ENCODE peak calls at places on chromosomes 3 and 15, in four cellular contexts. T is HepG2, Y is H1, X is GM12878. Z is an unnamed sample.

GRCh38 chr3:18657858-18658820 is 233.0 kb upstream of the SATB1 start:
- DNase-seq in T (no peak), Y (no peak), X (no peak), Z (no peak)

GRCh38 chr15:82698711-82699345 is 10.8 kb downstream of the AP3B2 start:
- DNase-seq in T (no peak), Y (no peak), X (no peak), Z (no peak)

GRCh38 chr3:194283218-194284006 is 67.7 kb downstream of the CPN2 start:
- DNase-seq in T (no peak), Y (no peak), X (no peak), Z (no peak)

GRCh38 chr3:13073042-13073906 is at the start of gene IQSEC1:
- DNase-seq in T (no peak), Y (no peak), X (no peak), Z (peak)

GRCh38 chr3:190217081-190217480 is 96.4 kb upstream of the P3H2 start:
- DNase-seq in T (no peak), Y (no peak), X (no peak), Z (no peak)

GRCh38 chr3:134326126-134326525 is 48.1 kb downstream of the AMOTL2 start:
- DNase-seq in T (no peak), Y (no peak), X (no peak), Z (no peak)

GRCh38 chr15:90603893-90604292 is 74.2 kb downstream of the CRTC3 start:
- DNase-seq in T (no peak), Y (no peak), X (no peak), Z (no peak)

GRCh38 chr3:4738737-4739274 is 240.4 kb upstream of the BHLHE40 start:
- DNase-seq in T (no peak), Y (no peak), X (no peak), Z (no peak)

GRCh38 chr3:62169871-62170660 is 203.3 kb downstream of the FEZF2 start:
- DNase-seq in T (no peak), Y (no peak), X (no peak), Z (no peak)

GRCh38 chr3:99012051-99012450 is 110.6 kb upstream of the DCBLD2 start:
- DNase-seq in T (no peak), Y (no peak), X (peak), Z (no peak)

GRCh38 chr3:171317133-171317532 is 143.1 kb downstream of the TNIK start:
- DNase-seq in T (no peak), Y (no peak), X (no peak), Z (no peak)

GRCh38 chr3:129626744-129627349 is 20.4 kb upstream of the PLXND1 start:
- DNase-seq in T (peak), Y (peak), X (no peak), Z (no peak)

GRCh38 chr3:4078903-4079302 is 224.3 kb upstream of the SETMAR start:
- DNase-seq in T (no peak), Y (no peak), X (no peak), Z (no peak)

GRCh38 chr15:51234181-51234927 is 104.0 kb downstream of the CYP19A1 start:
- DNase-seq in T (no peak), Y (no peak), X (no peak), Z (no peak)

GRCh38 chr3:46932455-46933225 is 43.9 kb downstream of the CCDC12 start:
- DNase-seq in T (no peak), Y (no peak), X (no peak), Z (no peak)

GRCh38 chr15:74432968-74433591 is 678 bp downstream of the SEMA7A start:
- DNase-seq in T (no peak), Y (no peak), X (no peak), Z (no peak)

GRCh38 chr3:31439888-31440287 is 92.8 kb upstream of the STT3B start:
- DNase-seq in T (no peak), Y (no peak), X (no peak), Z (no peak)

GRCh38 chr3:127027061-127027735 is 44.3 kb downstream of the PLXNA1 start:
- DNase-seq in T (no peak), Y (no peak), X (no peak), Z (no peak)

GRCh38 chr15:69854521-69855171 is 243.1 kb downstream of the TLE3 start:
- DNase-seq in T (no peak), Y (no peak), X (no peak), Z (no peak)

GRCh38 chr3:172087827-172088580 is 48.6 kb downstream of the FNDC3B start:
- DNase-seq in T (no peak), Y (no peak), X (peak), Z (no peak)

GRCh38 chr15:90814193-90814811 is 54.1 kb upstream of the FURIN start:
- DNase-seq in T (no peak), Y (no peak), X (no peak), Z (no peak)

GRCh38 chr3:120057626-120058025 is 36.6 kb downstream of the GSK3B start:
- DNase-seq in T (no peak), Y (no peak), X (no peak), Z (no peak)

GRCh38 chr3:109265300-109265699 is 51.0 kb downstream of the DPPA2 start:
- DNase-seq in T (no peak), Y (no peak), X (no peak), Z (no peak)

GRCh38 chr3:120451670-120452220 is 953 bp upstream of the FSTL1 start:
- DNase-seq in T (no peak), Y (no peak), X (no peak), Z (no peak)

GRCh38 chr3:99875573-99875924 is 57.9 kb downstream of the CMSS1 start:
- DNase-seq in T (peak), Y (no peak), X (no peak), Z (no peak)

GRCh38 chr15:66943456-66944095 is 121.8 kb upstream of the SMAD3 start:
- DNase-seq in T (peak), Y (no peak), X (no peak), Z (no peak)

GRCh38 chr3:24288538-24289236 is 206.0 kb downstream of the THRB start:
- DNase-seq in T (no peak), Y (no peak), X (no peak), Z (no peak)

GRCh38 chr3:59809750-59810444 is 760.1 kb upstream of the CFAP20DC start:
- DNase-seq in T (no peak), Y (no peak), X (no peak), Z (peak)

GRCh38 chr3:145124886-145125285 is 1036.1 kb downstream of the PLOD2 start:
- DNase-seq in T (no peak), Y (no peak), X (no peak), Z (no peak)

GRCh38 chr3:180808823-180809575 is 103.5 kb upstream of the FXR1 start:
- DNase-seq in T (no peak), Y (no peak), X (no peak), Z (no peak)

GRCh38 chr15:40337597-40337996 is 3.1 kb downstream of the CCDC9B start:
- DNase-seq in T (no peak), Y (no peak), X (no peak), Z (no peak)

GRCh38 chr3:139318826-139319225 is 25.0 kb upstream of the MRPS22 start:
- DNase-seq in T (no peak), Y (no peak), X (no peak), Z (no peak)

GRCh38 chr15:48565560-48566482 is 79.7 kb downstream of the FBN1 start:
- DNase-seq in T (no peak), Y (no peak), X (no peak), Z (no peak)

GRCh38 chr3:37537914-37538691 is 323.6 kb upstream of the CTDSPL start:
- DNase-seq in T (no peak), Y (no peak), X (no peak), Z (no peak)

GRCh38 chr3:105162448-105162847 is 204.3 kb upstream of the ALCAM start:
- DNase-seq in T (no peak), Y (no peak), X (no peak), Z (no peak)

GRCh38 chr3:33791477-33792166 is 6.8 kb upstream of the PDCD6IP start:
- DNase-seq in T (peak), Y (no peak), X (no peak), Z (no peak)

GRCh38 chr3:71488391-71488809 is 95.1 kb downstream of the FOXP1 start:
- DNase-seq in T (no peak), Y (no peak), X (no peak), Z (no peak)

GRCh38 chr3:44845528-44846520 is 15.9 kb upstream of the TMEM42 start:
- DNase-seq in T (no peak), Y (no peak), X (no peak), Z (no peak)

GRCh38 chr3:95272791-95273190 is 1209.9 kb downstream of the NSUN3 start:
- DNase-seq in T (no peak), Y (no peak), X (no peak), Z (no peak)

DNA sequence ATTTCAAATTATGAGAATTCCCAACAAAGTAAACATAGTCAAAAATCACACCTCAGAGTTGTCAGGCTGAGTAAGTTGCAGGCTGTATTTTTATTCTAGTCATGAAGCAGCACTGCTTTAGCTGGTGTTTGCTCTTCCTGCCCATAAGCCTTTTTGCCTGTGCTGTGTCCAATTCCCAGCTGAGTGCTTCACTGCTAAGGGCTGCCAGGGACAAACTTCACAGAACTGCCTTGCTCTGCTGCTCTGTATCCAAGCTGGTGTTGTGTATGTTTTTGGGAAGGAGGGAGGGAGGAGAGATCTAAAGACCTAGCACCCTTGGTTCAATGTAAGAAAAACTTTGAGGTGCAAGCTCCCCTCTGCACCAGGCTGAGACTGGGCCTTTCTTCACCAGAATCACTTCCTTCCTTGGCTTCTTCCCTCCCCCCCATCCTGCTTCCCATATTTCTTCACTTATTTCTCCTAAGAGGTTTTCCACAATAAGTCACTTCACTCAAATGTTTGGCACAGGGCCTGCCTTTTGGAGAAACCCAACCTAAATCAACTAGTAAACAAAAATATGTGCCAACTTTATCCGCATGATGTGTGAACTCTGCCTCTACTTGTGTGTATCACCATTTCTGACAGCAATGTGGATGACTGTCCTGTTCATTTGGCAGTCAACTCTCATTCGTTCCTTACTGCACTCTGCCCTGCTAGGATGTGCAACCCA is 156.1 kb downstream of the TBL1XR1 start:
- DNase-seq in T (no peak), Y (no peak), X (no peak), Z (no peak)
- TF ChIP-seq SUZ12 in T (no peak), Y (no peak), X (no peak), Z (no peak)

DNA sequence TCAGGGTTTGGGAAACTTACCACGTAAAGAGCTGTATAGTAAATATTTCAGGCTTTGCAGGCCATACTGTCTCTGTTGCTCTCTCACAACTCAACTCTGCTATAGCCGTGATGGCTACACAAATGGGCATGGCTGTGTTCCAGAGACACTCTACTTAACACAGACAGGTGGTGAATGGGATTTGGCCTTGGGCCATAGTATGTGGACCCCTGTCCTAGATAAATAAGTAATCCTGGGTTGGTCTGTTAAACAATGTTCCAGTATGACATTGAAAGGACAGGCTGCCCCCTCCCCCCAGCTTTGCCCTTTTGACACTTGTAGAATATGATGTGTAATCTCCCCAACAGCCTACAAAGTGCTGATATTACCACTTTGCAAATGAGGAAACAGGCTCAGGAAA is 38.3 kb downstream of the SLCO3A1 start:
- DNase-seq in T (no peak), Y (no peak), X (no peak), Z (no peak)
- TF ChIP-seq SUZ12 in T (no peak), Y (no peak), X (no peak), Z (no peak)

DNA sequence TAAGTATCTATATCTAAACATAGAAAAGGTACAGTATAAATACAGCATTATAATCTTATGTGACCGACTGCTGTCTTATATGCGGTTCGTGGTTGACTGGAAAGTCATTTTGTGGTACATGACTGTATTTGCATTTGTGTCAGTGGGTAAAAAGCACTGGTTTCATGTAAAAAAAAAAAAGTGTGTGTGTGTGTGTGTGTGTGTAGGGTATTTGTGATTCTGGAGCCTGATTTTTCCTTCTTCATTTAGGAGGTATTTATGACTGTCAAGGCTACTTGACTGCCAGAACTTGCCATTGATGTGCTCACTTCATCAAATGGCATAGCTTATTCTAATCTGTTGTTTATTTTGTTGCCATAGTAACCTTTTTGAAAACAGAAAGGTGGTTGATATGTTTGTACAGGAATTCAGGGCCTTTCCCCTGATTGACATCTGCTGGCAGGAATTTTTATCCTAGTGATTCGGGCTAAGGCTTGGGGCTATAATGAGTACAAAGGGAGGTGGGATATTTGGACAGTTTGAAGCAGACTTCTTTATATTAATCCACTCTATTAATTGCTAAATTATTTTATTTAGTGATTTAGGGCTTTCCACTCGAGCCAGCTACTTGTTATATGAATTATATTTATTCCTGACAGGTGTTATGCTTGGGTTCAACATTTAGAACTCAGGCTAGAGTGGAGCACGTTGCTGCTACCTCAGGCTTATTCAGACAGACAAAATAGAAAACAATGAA is 63.4 kb downstream of the AKAP13 start:
- DNase-seq in T (peak), Y (no peak), X (peak), Z (peak)
- TF ChIP-seq SUZ12 in T (no peak), Y (no peak), X (no peak), Z (no peak)

DNA sequence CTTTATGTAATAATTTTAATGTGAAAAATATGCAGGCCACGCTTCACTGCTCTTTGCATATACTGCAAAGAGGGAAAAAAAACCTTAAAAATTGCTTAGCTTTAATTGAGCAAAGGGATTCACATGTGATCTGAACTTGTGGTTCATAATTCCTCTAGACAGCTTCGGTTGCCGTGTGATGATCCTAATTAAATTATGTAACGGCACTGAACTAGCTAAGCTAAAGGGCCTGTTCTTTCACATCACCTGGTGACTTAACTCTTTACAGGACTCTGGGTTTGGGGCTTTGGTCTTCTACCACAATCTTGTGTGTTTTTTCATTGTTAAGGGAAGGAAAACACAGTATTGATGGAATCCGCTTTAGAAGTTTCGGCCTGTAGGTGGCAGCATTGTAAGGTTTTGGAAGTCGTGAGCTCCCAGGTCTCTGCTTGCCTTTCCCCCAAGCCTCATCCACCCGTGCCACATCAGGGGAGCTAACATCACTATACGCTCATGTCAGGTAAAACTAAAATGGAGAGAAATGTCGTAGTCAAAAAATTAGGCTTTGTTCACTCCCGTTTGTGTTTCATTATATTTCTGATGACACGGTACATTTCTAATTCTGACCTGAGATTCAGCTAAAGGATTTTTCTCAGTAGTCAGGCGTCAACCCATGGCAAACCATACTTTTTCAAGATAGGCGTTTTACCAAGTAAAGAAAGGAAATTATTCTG is 205.6 kb upstream of the DPH6 start:
- DNase-seq in T (peak), Y (peak), X (peak), Z (peak)
- TF ChIP-seq SUZ12 in T (no peak), Y (no peak), X (no peak), Z (no peak)

DNA sequence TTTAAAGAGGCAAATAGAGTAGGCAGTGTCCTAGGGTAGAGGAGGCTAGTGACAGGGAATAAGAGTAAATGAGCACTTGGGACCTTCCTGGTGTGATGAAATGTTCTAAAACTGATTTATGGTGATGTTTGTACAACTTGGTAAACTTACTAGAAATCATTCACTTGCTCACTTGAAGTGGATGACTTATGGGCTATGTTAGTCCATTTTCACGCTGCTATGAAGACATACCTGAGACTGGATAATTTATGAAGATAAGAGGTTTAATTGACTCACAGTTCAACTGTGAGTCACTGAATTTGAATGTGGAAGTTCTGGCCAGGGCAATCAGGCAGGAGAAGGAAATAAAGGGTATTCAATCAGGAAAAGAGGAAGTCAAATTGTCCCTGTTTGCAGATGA is 31.7 kb upstream of the DHX36 start:
- DNase-seq in T (no peak), Y (no peak), X (no peak), Z (no peak)
- TF ChIP-seq SUZ12 in T (no peak), Y (no peak), X (no peak), Z (no peak)

GRCh38 chr15:95604634-95605036 is 725.9 kb upstream of the NR2F2 start:
- DNase-seq in T (no peak), Y (no peak), X (no peak), Z (no peak)
- TF ChIP-seq SUZ12 in T (no peak), Y (no peak), X (no peak), Z (no peak)

DNA sequence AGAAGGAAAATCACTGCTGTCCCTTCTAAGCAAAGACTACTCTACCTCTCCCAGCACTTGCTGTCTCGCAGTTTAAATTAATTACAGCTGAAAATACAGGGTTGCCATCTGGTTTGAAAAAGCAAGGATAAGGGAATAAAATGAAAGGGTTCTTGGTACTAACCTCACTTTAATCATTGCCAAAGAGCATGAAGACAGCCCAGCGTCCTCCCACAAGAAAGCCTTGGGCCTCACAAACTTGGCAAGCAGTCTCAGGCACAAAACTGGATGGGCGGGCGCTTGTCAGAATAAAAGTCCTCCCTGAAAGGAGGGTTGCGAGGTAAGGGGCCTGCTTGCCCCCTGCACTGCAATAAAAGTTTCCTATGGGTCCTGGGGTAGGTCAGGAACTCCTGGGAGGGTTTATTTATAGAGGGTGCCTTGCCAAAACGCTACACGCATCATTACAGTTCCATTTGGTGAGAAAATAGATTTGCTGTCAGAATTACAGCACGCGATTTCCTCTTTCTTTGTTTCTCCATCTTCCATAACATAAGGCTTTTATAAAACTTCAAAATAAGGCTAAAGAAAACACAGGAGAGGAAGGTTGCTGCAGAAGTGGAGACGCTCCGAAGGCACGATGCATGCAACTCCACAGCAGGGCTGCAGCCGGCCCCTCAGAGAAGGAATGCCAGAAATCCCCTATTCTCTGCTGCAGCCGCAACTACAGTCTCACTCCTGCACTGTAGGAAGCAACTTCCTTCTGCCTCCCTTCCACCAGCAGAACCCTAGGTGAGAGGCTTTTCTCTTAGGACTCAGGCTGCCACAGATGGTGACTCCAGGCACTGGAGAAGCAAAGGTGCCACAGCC is 61.4 kb downstream of the VGLL4 start:
- DNase-seq in T (no peak), Y (no peak), X (no peak), Z (peak)
- TF ChIP-seq SUZ12 in T (no peak), Y (no peak), X (no peak), Z (no peak)